ENCODE peak calls at places on chromosomes 12 and 14, in eight cellular contexts. B, D, K, H, E, U, G and Q are unnamed samples.
A peak's percentile ranks its signal among the peaks of the same experiment; 100 is the strongest.

GRCh38 chr12:6946033-6946919 is 2.5 kb downstream of the C12orf57 start:
- DNase-seq in K (no peak), G (peak; percentile 97), B (peak; percentile 97), E (peak; percentile 73), U (no peak), D (peak; percentile 93), H (no peak), Q (peak; percentile 97)

GRCh38 chr14:99445916-99446315 is 34.7 kb downstream of the SETD3 start:
- DNase-seq in B (no peak), U (no peak), H (no peak), K (no peak), E (no peak), D (no peak), G (no peak), Q (no peak)

GRCh38 chr12:20030847-20031246 is 337.5 kb upstream of the PDE3A start:
- DNase-seq in B (no peak), U (no peak), K (no peak), D (no peak), E (no peak), H (no peak), G (no peak), Q (no peak)

GRCh38 chr12:116556964-116557706 is 2.0 kb upstream of the MAP1LC3B2 start:
- DNase-seq in D (no peak), K (no peak), B (peak; percentile 63), H (no peak), E (no peak), G (no peak), U (no peak), Q (no peak)

GRCh38 chr12:8709124-8709830 is 11.5 kb downstream of the RIMKLB start:
- DNase-seq in H (no peak), U (no peak), K (no peak), B (no peak), D (no peak), G (no peak), E (no peak), Q (no peak)

GRCh38 chr14:39212034-39212433 is 21.7 kb upstream of the MIA2 start:
- DNase-seq in H (no peak), E (no peak), K (no peak), G (no peak), U (no peak), D (no peak), B (no peak), Q (no peak)

GRCh38 chr12:1593232-1594044 is 943 bp downstream of the FBXL14 start:
- DNase-seq in H (no peak), U (no peak), E (peak; percentile 52), D (peak; percentile 51), G (peak; percentile 38), K (no peak), B (no peak), Q (peak; percentile 75)

GRCh38 chr12:132228535-132229422 is 84.5 kb downstream of the NOC4L start:
- DNase-seq in H (no peak), B (no peak), E (no peak), K (no peak), D (no peak), G (no peak), U (no peak), Q (no peak)

GRCh38 chr12:101375573-101375972 is 32.0 kb downstream of the ARL1 start:
- DNase-seq in K (no peak), H (no peak), E (no peak), G (no peak), B (no peak), U (no peak), D (no peak), Q (no peak)

GRCh38 chr12:100675432-100675831 is 101.9 kb downstream of the GAS2L3 start:
- DNase-seq in D (no peak), K (no peak), E (no peak), H (no peak), B (no peak), G (no peak), U (no peak), Q (no peak)

GRCh38 chr14:50823051-50823762 is 7.8 kb downstream of the NIN start:
- DNase-seq in D (no peak), U (no peak), E (no peak), G (no peak), B (no peak), K (no peak), H (no peak), Q (no peak)

GRCh38 chr14:64549805-64550538 is at the start of gene PPP1R36:
- DNase-seq in D (peak; percentile 39), E (peak; percentile 23), K (no peak), G (no peak), H (no peak), U (no peak), B (no peak), Q (peak; percentile 82)

GRCh38 chr14:56118611-56119181 is 485 bp downstream of the PELI2 start:
- DNase-seq in K (no peak), H (no peak), U (no peak), D (no peak), G (peak; percentile 12), B (no peak), E (no peak), Q (peak; percentile 67)

GRCh38 chr12:90229771-90230170 is 521.1 kb upstream of the ATP2B1 start:
- DNase-seq in G (no peak), K (no peak), H (no peak), D (no peak), B (no peak), E (no peak), U (no peak), Q (peak; percentile 10)

GRCh38 chr12:29238822-29239291 is 89.8 kb downstream of the FAR2 start:
- DNase-seq in B (no peak), G (peak; percentile 11), K (no peak), D (no peak), E (no peak), U (no peak), H (no peak), Q (no peak)

GRCh38 chr12:25364529-25365339 is 114.0 kb upstream of the KRAS start:
- DNase-seq in U (no peak), H (no peak), G (no peak), B (no peak), D (no peak), K (no peak), E (no peak), Q (peak; percentile 50)
- H3K4me3 ChIP-seq in U (no peak overlapping the region), H (no peak overlapping the region), G (no peak overlapping the region), B (no peak overlapping the region), D (no peak overlapping the region), K (no peak overlapping the region), E (peak overlapping the region; percentile 47), Q (no peak overlapping the region)

GRCh38 chr12:113655919-113656318 is 184.2 kb upstream of the LHX5 start:
- DNase-seq in U (no peak), K (no peak), H (no peak), E (no peak), D (no peak), G (no peak), B (no peak), Q (no peak)

GRCh38 chr12:113659416-113659815 is 187.7 kb upstream of the LHX5 start:
- DNase-seq in D (no peak), G (peak; percentile 83), K (no peak), H (no peak), B (no peak), E (no peak), U (no peak), Q (no peak)

GRCh38 chr12:113660941-113661340 is 189.3 kb upstream of the LHX5 start:
- DNase-seq in K (no peak), B (no peak), H (no peak), G (no peak), U (no peak), D (no peak), E (no peak), Q (no peak)

GRCh38 chr12:113658030-113658655 is 186.5 kb upstream of the LHX5 start:
- DNase-seq in E (no peak), U (no peak), K (no peak), H (no peak), D (no peak), G (no peak), B (no peak), Q (no peak)

DNA sequence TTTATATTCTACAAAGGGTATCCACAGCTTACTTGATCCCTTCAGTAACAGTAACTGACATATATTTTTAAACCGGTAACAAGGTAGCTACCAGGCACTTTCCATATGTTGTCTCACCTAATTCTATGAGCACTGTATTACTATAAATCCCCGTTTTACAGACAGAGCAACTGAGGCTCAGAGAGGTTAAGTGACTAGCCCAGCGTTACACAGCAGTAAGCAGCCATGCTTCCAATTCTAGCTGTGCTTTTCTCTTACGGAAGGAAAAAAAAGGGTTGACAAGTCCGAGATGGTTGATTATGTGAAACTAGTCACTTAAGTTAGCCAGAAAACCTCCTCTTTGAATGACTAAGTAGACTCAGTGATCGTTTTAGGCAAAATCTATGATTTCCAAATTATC is 187.3 kb upstream of the LHX5 start:
- DNase-seq in G (no peak), K (no peak), U (no peak), D (no peak), B (no peak), H (no peak), E (no peak), Q (no peak)
- H3K27me3 ChIP-seq in G (no peaks in the 10 kb centered on the region), K (no peaks in the 10 kb centered on the region), U (no peaks in the 10 kb centered on the region), D (no peaks in the 10 kb centered on the region), B (peaks cover 16% of the 10 kb centered on the region), H (no peaks in the 10 kb centered on the region), E (no peaks in the 10 kb centered on the region), Q (no peaks in the 10 kb centered on the region)

GRCh38 chr12:55849616-55850015 is 6.9 kb upstream of the MMP19 start:
- DNase-seq in E (no peak), B (no peak), D (no peak), H (no peak), U (no peak), K (no peak), G (no peak), Q (no peak)

GRCh38 chr12:55845349-55845748 is 2.6 kb upstream of the MMP19 start:
- DNase-seq in D (no peak), H (no peak), E (no peak), G (no peak), K (no peak), B (no peak), U (no peak), Q (no peak)

GRCh38 chr12:55845785-55846496 is 3.2 kb upstream of the MMP19 start:
- DNase-seq in G (no peak), D (no peak), E (no peak), B (no peak), K (no peak), H (no peak), U (no peak), Q (no peak)

GRCh38 chr12:55847603-55848329 is 5.0 kb upstream of the MMP19 start:
- DNase-seq in U (no peak), G (no peak), E (no peak), H (no peak), B (peak; percentile 94), K (peak; percentile 95), D (peak; percentile 82), Q (no peak)

DNA sequence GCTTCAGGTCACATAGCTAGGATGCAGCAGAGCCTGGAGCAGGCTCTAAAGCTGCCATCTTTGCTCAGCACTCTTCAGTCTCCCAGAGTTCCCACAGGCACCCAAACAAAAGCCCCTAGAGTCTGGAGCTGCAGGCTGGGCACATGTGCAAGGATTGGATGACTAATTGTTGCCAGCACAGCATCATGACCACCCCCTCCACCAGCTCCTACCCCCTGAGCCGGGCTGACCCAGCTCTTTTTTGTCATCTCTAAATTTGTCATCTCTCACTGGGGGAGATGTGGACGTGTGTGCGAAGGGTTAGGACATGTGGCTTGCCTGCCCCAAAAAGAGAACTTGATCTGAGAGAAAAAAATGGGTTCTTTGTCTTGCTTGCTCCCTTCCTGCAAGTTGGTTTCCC is 4.3 kb upstream of the MMP19 start:
- DNase-seq in D (no peak), H (no peak), K (no peak), B (no peak), E (no peak), U (no peak), G (no peak), Q (peak; percentile 2)
- H3K4me3 ChIP-seq in D (no peak overlapping the region), H (no peak overlapping the region), K (peak overlapping the region; percentile 57), B (peak overlapping the region; percentile 52), E (no peak overlapping the region), U (no peak overlapping the region), G (no peak overlapping the region), Q (no peak overlapping the region)

GRCh38 chr12:102956738-102957338 is 636 bp upstream of the ASCL1 start:
- DNase-seq in G (no peak), E (no peak), U (no peak), B (no peak), H (no peak), K (no peak), D (no peak), Q (no peak)
- H3K27me3 ChIP-seq in G (peaks cover 15% of the 10 kb centered on the region), E (peaks cover 32% of the 10 kb centered on the region), U (no peaks in the 10 kb centered on the region), B (peaks cover 93% of the 10 kb centered on the region), H (peaks cover 12% of the 10 kb centered on the region), K (no peaks in the 10 kb centered on the region), D (peaks cover 16% of the 10 kb centered on the region), Q (peaks cover 100% of the 10 kb centered on the region)